ENCODE peak calls at places on chromosomes 7 and 10, in four cellular contexts. U, O, Z and W are unnamed samples.

GRCh38 chr7:155721056-155721455 is 76.6 kb downstream of the RBM33 start:
- DNase-seq in Z (no peak), O (no peak), U (no peak), W (no peak)

GRCh38 chr10:124745678-124746077 is 1.5 kb upstream of the FAM53B start:
- DNase-seq in U (no peak), O (no peak), Z (no peak), W (no peak)

GRCh38 chr10:45180946-45181439 is 134.4 kb downstream of the OR13A1 start:
- DNase-seq in U (no peak), Z (no peak), O (no peak), W (no peak)

GRCh38 chr10:74937446-74937935 is 111.1 kb downstream of the KAT6B start:
- DNase-seq in U (no peak), O (no peak), Z (no peak), W (no peak)

GRCh38 chr7:16084370-16084769 is 337.0 kb downstream of the CRPPA start:
- DNase-seq in Z (no peak), O (no peak), U (no peak), W (no peak)

GRCh38 chr10:111082102-111082975 is 5.5 kb downstream of the ADRA2A start:
- DNase-seq in U (no peak), Z (no peak), O (peak; percentile 47), W (peak; percentile 60)

GRCh38 chr10:482848-483247 is 206.6 kb downstream of the DIP2C start:
- DNase-seq in O (no peak), U (no peak), Z (no peak), W (no peak)

GRCh38 chr10:70267161-70267933 is 16.5 kb downstream of the NPFFR1 start:
- DNase-seq in Z (no peak), O (peak; percentile 86), U (peak; percentile 79), W (peak; percentile 76)

GRCh38 chr10:103648951-103649532 is 155.5 kb downstream of the NEURL1 start:
- DNase-seq in O (no peak), U (no peak), Z (no peak), W (no peak)

GRCh38 chr7:5769571-5769970 is 11.9 kb downstream of the RNF216 start:
- DNase-seq in U (no peak), Z (no peak), O (no peak), W (no peak)

GRCh38 chr7:130961128-130961601 is 227.2 kb upstream of the KLF14 start:
- DNase-seq in O (no peak), Z (peak; percentile 71), U (peak; percentile 73), W (no peak)
- H3K4me3 ChIP-seq in O (no peak overlapping the region), Z (peak overlapping the region; percentile 35), U (peak overlapping the region; percentile 36), W (no peak overlapping the region)

DNA sequence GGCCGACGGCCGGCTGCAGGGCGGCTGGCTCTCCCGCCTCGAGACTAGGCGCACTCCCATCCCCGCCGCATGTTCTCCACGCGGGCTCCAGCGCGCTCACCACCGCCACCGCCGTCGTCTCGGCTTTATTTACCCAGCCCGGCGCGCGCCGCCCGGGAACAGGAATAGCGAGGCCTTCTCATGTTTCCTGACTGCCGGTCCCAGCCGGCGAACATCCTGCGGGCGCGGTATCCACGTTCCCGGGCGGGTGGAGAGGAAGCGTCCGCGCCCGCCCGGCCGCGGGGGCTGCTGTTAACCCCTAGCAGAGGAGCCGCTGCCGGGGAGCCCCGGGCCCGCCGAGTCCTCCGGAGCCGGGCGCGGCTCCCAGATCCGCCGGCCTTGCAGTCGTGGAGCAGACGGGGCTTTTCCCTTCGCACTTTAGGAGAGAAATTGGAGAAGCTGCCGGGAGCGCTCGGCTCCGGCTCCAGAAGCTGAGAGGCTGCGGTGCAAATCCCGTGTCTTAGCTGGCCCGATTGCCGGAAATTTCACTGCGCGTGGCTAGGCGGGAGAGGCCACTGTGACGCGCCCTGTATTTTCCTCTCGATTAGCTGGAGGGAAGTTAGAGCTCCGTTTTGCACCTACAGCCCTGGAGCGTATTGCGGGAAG is at the start of gene MKX:
- DNase-seq in Z (peak; percentile 48), U (no peak), O (peak; percentile 94), W (peak; percentile 82)
- H3K27me3 ChIP-seq in Z (peaks cover 57% of the 10 kb centered on the region), U (peaks cover 83% of the 10 kb centered on the region), O (peaks cover 100% of the 10 kb centered on the region), W (peaks cover 84% of the 10 kb centered on the region)

GRCh38 chr7:128799451-128799850 is 7.7 kb downstream of the CCDC136 start:
- DNase-seq in Z (no peak), U (no peak), O (no peak), W (no peak)
- H3K36me3 ChIP-seq in Z (no peaks in the 10 kb centered on the region), U (no peaks in the 10 kb centered on the region), O (no peaks in the 10 kb centered on the region), W (peaks cover 6% of the 10 kb centered on the region)

GRCh38 chr10:33293081-33293480 is 41.4 kb downstream of the NRP1 start:
- DNase-seq in Z (no peak), U (no peak), O (no peak), W (no peak)

GRCh38 chr10:33289776-33290175 is 44.7 kb downstream of the NRP1 start:
- DNase-seq in U (no peak), O (no peak), Z (no peak), W (no peak)

GRCh38 chr10:33293531-33294170 is 40.8 kb downstream of the NRP1 start:
- DNase-seq in O (no peak), Z (no peak), U (no peak), W (no peak)

GRCh38 chr10:33290286-33291052 is 44.0 kb downstream of the NRP1 start:
- DNase-seq in U (no peak), O (no peak), Z (no peak), W (no peak)

GRCh38 chr10:33291053-33291592 is 43.3 kb downstream of the NRP1 start:
- DNase-seq in O (no peak), U (peak; percentile 47), Z (no peak), W (no peak)
- H3K4me3 ChIP-seq in O (no peak overlapping the region), U (peak overlapping the region; percentile 6), Z (no peak overlapping the region), W (no peak overlapping the region)

DNA sequence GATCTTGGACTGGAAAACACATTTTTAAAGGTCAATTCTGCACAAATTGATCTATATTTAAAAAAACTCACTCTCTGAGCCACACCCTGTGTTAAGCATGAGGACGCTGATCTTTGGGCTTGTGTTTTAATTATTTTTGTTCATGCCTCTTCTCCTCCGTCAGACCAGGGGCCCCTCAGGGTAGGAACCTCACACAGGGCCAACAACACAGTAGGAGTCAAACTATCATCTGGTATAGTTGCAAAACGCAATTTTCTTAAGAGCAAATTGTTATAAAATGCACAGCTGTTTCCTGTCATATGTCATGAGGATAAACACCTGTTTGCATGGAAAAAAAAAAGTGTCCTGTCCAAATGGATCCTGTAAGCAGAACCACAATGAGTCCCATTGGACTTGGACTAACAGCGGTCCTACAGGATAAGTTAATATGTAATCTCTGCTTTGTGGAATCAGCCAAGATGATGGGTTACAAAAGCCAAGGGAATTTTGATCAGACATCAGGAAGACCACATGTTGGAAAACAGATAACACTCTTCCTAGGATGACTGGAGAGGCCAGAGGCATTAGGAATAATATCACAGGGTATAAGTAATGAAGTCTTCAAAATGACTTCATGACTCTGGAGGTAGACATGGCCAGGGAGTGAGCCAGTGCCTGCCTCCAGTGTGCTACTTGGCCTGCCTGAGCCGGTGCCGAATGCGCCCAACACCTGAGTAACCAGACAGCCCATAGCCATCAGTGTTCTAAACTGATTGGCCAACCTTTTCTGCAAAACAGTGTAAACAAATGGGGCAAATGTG is 184.9 kb upstream of the ADCY1 start:
- DNase-seq in Z (no peak), O (no peak), U (no peak), W (no peak)
- H3K27me3 ChIP-seq in Z (no peaks in the 10 kb centered on the region), O (no peaks in the 10 kb centered on the region), U (no peaks in the 10 kb centered on the region), W (peaks cover 11% of the 10 kb centered on the region)

DNA sequence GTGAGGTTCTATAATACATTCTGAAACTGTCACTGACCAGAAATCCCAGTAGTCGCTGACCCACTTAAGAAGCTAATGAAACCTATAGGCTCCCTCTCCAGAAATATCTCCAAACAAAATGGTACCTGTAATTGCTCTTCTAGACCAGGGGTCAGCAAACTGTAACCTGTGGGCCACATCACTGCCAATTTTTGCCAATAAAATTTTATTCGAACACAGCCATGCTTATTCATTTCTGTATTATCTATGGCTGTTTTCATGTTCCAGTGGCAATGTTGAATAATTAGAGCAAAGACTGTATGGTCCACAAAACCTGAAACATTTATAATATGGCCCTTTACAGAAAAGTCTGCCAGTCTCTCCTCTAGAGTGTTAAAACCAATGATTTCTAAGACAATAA is 37.2 kb upstream of the SVIL start:
- DNase-seq in U (no peak), O (no peak), Z (no peak), W (no peak)
- H3K36me3 ChIP-seq in U (peaks cover 9% of the 10 kb centered on the region), O (peaks cover 33% of the 10 kb centered on the region), Z (no peaks in the 10 kb centered on the region), W (no peaks in the 10 kb centered on the region)

GRCh38 chr10:97686301-97686961 is 610 bp downstream of the AVPI1 start:
- DNase-seq in U (no peak), Z (no peak), O (no peak), W (peak; percentile 32)

GRCh38 chr10:97686962-97687784 is at the start of gene AVPI1:
- DNase-seq in Z (peak; percentile 96), O (peak; percentile 99), U (peak; percentile 98), W (peak; percentile 99)

GRCh38 chr10:97690138-97690537 is 3.1 kb upstream of the AVPI1 start:
- DNase-seq in U (no peak), O (no peak), Z (no peak), W (no peak)

GRCh38 chr10:97689637-97690036 is 2.6 kb upstream of the AVPI1 start:
- DNase-seq in Z (no peak), U (peak; percentile 80), O (no peak), W (no peak)

DNA sequence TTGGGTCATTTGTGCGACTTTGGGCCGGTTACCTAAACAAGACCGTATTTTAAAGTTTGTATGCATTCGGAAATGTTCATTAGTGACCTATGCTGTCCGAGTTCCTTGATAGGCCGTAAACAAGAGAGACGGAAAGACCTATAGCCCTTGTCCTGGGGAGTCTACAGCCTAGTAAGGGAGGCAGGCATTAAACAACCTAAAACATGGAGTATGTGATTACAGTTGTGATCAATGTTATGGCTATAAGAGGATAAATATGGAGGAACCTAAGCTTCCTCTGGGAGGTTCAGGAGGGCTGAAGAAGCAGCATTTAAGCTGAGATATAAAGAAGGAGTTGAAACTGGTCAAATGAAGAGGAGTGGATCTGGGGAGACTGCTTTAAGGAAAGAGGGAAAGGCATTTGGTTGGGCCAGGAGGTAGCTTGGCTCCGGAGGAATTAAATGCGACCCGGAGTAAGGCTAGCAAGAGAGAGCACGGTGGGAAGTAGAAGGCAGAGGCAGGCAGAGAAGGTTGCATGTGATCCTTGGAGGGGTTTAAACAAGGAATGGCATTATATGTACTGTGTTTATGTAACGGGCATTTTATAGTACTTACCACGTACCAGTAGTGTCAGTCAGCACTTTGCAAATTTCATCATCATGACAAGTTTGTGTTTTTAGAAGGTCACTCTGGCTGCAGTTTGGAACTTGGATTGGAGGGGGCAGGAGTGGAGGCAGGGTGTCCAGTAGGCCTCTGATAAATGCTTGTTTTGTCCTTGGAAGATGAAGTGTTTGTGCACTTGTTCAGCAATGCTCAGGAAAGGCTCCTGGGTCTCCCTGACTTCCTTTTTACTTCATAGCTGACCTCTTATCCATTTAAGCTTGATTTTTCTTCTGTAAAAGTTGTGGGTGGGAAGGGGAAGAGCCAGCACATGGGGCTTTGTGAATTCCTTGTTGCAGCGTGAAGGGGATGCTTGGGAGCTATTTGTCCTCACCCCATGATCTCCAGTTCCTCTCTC is 1.0 kb upstream of the AVPI1 start:
- DNase-seq in U (no peak), O (no peak), Z (no peak), W (no peak)
- H3K4me3 ChIP-seq in U (peak overlapping the region; percentile 54), O (peak overlapping the region; percentile 72), Z (peak overlapping the region; percentile 77), W (peak overlapping the region; percentile 50)